ENCODE peak calls at places on chromosome 3, in eight cellular contexts. J is DND-41, A is stomach, B is suprapubic skin, V is cardiac muscle cell, U is OCI-LY7, I is cardiac fibroblast, H is foreskin fibroblast. O is an unnamed sample.

GRCh38 chr3:1439395-1439794 is 346.6 kb downstream of the CNTN6 start:
- DNase-seq in U (peak), J (no peak), A (peak), H (no peak), I (no peak), B (no peak), V (no peak), O (peak)

GRCh38 chr3:151328298-151329036 is 882 bp downstream of the P2RY13 start:
- DNase-seq in B (no peak), V (no peak), U (no peak), I (peak), A (no peak), J (no peak), H (peak), O (peak)

GRCh38 chr3:177124882-177125281 is 72.4 kb downstream of the TBL1XR1 start:
- DNase-seq in V (no peak), H (no peak), J (no peak), I (peak), B (no peak), A (no peak), U (no peak), O (no peak)

GRCh38 chr3:149339931-149340309 is 6.5 kb upstream of the TM4SF18 start:
- DNase-seq in U (no peak), H (peak), I (peak), V (no peak), A (peak), B (peak), J (no peak), O (no peak)

GRCh38 chr3:100231668-100232067 is 29.1 kb upstream of the TBC1D23 start:
- DNase-seq in V (no peak), H (peak), J (no peak), B (no peak), I (peak), U (no peak), A (no peak), O (no peak)

GRCh38 chr3:32816439-32817194 is 1.2 kb upstream of the TRIM71 start:
- DNase-seq in B (no peak), A (no peak), I (peak), H (peak), V (peak), U (no peak), J (peak), O (peak)

GRCh38 chr3:134992586-134992985 is 197.5 kb downstream of the EPHB1 start:
- DNase-seq in V (no peak), J (peak), I (no peak), A (no peak), H (no peak), U (no peak), B (no peak), O (no peak)

GRCh38 chr3:178768072-178768864 is 232.0 kb downstream of the KCNMB2 start:
- DNase-seq in V (no peak), I (no peak), U (no peak), J (no peak), A (no peak), B (no peak), H (no peak), O (no peak)

GRCh38 chr3:141681390-141681780 is 56.7 kb upstream of the RNF7 start:
- DNase-seq in H (no peak), B (no peak), A (no peak), I (no peak), V (no peak), U (no peak), J (no peak), O (no peak)

GRCh38 chr3:81395739-81396138 is 365.7 kb downstream of the GBE1 start:
- DNase-seq in V (peak), U (no peak), H (no peak), A (no peak), B (no peak), J (no peak), I (no peak), O (no peak)

GRCh38 chr3:172808969-172809546 is 58.5 kb downstream of the ECT2 start:
- DNase-seq in V (peak), J (no peak), U (peak), B (no peak), I (peak), H (peak), A (no peak), O (no peak)
- TF ChIP-seq CTCF in V (peak), J (peak), U (peak), B (no peak), I (no peak), H (peak), A (peak), O (peak)

GRCh38 chr3:161420746-161421145 is 49.4 kb upstream of the SPTSSB start:
- DNase-seq in A (peak), U (no peak), B (no peak), J (no peak), H (no peak), V (no peak), I (peak), O (no peak)
- TF ChIP-seq CTCF in A (no peak), U (no peak), B (no peak), J (no peak), H (no peak), V (no peak), I (no peak), O (no peak)

DNA sequence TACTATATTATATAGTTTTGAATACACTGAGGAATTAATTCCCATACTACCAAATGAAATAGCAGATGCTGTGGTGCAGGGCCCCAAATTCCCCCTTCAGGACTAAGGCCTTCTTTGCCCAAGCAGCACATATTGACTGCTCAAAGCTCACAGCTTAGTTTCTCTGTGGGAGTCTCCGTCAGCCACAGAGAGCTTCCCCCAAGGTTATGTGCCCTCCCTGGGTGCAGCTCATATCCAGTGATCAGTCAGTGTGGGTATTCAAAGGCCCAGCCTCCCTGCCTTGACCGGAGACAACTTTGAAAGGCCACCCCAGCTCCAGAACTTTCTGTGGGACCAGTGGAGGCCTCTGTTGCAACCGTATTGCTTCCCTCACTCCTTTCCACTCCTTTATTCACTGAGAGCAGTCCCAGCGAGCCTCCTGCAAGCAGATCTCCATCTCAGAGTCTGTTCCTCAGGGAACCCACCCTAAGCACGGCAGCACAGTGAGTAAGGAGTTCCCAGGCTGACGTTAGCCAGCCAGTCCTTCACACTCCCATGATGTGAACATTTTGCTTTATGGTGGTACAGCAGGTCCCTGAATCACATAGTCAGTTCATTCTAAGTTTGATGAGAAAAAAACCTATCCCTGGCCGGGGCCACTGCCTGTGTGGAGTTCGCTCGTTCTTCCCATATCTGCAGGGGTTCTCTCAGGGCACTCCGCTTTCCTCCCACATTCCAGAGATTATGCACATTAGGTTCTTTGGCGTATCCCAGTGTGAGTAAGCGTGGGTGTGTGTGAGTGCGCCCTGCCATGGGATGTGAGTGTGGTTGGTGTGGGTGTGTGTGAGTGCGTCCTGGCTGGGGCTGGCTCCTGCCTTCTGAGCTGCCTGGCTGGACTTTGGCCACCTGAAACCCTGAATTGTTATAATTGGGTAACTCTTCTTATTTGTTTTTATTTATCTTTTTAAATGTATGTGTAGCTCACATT is 64.4 kb upstream of the PPARG start:
- DNase-seq in U (no peak), H (peak), I (peak), V (no peak), A (peak), J (no peak), B (no peak), O (no peak)
- TF ChIP-seq CTCF in U (no peak), H (no peak), I (no peak), V (no peak), A (no peak), J (no peak), B (no peak), O (no peak)

DNA sequence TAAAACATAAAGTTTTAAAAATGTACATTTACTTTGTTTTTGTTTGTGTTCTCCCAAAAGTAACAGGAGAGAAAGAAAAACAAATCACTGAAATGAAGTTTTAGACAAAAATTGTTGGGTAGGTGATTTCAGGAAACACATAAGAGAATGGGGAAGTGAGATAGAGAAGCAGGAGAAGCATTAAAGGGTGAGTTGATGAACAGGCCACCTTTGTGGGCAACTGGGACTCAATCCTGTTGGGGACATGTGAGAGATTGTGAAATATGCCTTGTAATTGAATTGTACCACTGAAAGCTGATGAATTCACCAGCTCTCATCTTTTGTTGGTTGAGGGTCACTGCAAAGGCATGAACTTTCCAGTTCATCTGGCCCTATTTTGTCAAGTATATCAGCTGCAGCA is 181.1 kb downstream of the ZBBX start:
- DNase-seq in U (no peak), I (no peak), J (no peak), A (no peak), H (no peak), V (no peak), B (no peak), O (no peak)
- TF ChIP-seq CTCF in U (no peak), I (no peak), J (no peak), A (no peak), H (no peak), V (no peak), B (no peak), O (no peak)

GRCh38 chr3:153785901-153786300 is 335.3 kb upstream of the ARHGEF26 start:
- DNase-seq in B (no peak), U (no peak), H (no peak), I (no peak), J (no peak), A (no peak), V (no peak), O (no peak)
- TF ChIP-seq CTCF in B (no peak), U (peak), H (no peak), I (no peak), J (no peak), A (no peak), V (no peak), O (no peak)

GRCh38 chr3:67416703-67417102 is 237.7 kb downstream of the SUCLG2 start:
- DNase-seq in U (no peak), V (no peak), B (no peak), H (no peak), A (no peak), I (peak), J (no peak), O (no peak)
- TF ChIP-seq CTCF in U (peak), V (no peak), B (no peak), H (no peak), A (no peak), I (peak), J (no peak), O (no peak)

GRCh38 chr3:55719508-55719907 is 232.4 kb upstream of the WNT5A start:
- DNase-seq in U (no peak), A (no peak), V (no peak), H (no peak), I (no peak), B (no peak), J (no peak), O (no peak)

GRCh38 chr3:55723653-55724406 is 236.7 kb upstream of the WNT5A start:
- DNase-seq in U (peak), B (no peak), I (no peak), J (no peak), H (no peak), A (no peak), V (no peak), O (no peak)

GRCh38 chr3:55724407-55724784 is 237.3 kb upstream of the WNT5A start:
- DNase-seq in V (no peak), B (no peak), U (no peak), J (no peak), I (no peak), A (no peak), H (no peak), O (no peak)

GRCh38 chr3:55720614-55721013 is 233.5 kb upstream of the WNT5A start:
- DNase-seq in J (no peak), V (no peak), U (peak), B (no peak), H (peak), A (no peak), I (peak), O (no peak)

GRCh38 chr3:55721716-55722484 is 234.8 kb upstream of the WNT5A start:
- DNase-seq in U (peak), I (peak), H (peak), B (no peak), J (no peak), A (peak), V (peak), O (peak)
- TF ChIP-seq CTCF in U (peak), I (peak), H (peak), B (peak), J (peak), A (peak), V (peak), O (no peak)

DNA sequence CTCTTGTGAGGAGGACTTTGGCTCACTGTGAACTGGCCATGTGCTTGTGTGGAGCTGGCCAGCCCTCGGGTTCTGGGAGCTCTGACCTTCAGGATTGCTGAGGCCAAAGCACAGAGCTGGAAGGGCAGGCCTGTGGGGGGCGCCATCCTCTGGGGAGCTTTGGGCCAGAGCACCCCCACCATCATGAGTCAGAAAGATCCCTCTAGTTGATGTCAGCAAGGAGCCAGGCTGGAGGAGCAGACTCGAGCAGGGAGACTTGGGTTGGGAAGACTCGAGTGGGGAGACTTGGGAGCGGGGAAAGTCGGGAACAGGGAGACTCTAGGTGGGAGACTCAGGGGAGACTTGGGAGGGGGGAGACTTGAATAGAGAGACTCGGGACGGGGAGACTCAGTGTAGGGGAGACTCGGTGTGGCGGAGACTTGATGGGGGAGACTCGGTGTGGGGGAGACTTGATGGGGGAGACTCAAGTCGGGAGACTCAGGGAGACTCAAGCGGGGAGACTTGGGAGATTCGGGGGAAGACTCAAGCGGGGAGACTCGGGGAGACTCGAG is 37.7 kb upstream of the PLXNA1 start:
- DNase-seq in V (no peak), U (no peak), B (peak), A (no peak), I (no peak), H (no peak), J (no peak), O (no peak)
- TF ChIP-seq CTCF in V (peak), U (peak), B (no peak), A (no peak), I (no peak), H (no peak), J (peak), O (no peak)

DNA sequence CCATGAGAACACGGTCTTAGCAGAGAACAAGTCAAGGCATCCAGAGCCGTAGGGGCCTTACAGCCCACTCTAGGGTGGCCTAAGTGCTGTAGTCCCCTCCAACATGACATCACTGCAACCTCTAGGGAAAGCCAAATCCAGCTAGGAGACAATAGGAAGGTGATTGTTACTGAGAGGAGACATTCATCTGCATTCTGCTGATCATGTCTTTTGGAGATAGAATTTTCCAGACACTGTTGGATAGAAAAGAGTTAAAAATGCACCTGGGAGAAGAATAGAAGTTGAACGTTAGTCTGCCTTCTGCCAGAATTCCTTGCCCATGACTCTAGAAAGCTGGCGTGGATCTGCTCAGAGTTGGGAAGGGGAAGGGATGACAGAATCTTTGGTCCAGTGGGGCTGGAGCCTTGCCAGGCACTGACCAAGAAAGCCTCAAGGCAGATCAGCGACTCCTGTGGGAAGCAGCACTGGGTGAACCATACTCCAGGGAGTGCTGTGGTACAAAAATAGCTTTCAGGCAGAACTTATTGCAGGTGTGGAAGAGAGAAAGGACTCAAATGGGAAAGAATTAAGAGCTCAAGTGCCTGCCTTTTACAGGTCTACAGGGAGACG is 44.8 kb upstream of the RAF1 start:
- DNase-seq in A (peak), J (no peak), B (no peak), I (peak), H (peak), V (peak), U (no peak), O (no peak)
- TF ChIP-seq CTCF in A (no peak), J (no peak), B (no peak), I (peak), H (peak), V (peak), U (no peak), O (no peak)